ENCODE peak calls at places on chromosomes 12 and 14, in ten cellular contexts. E is GM06990; N is GM12878; L is Peyer's patch; R is BJ; O is fibroblast of pulmonary artery; S is coronary artery; Z is lower lobe of right lung; B is CD4-positive, alpha-beta T cell; F is MM.1S. T is an unnamed sample.

GRCh38 chr14:60654303-60654925 is 5.1 kb upstream of the SIX1 start:
- DNase-seq in E (no peak), N (no peak), L (no peak), R (peak), O (no peak), S (no peak), Z (no peak), B (no peak), F (no peak), T (no peak)

GRCh38 chr14:106044949-106045596 is 518.7 kb downstream of the TMEM121 start:
- DNase-seq in E (no peak), N (no peak), L (peak), R (no peak), O (no peak), S (no peak), Z (peak), B (peak), F (no peak), T (peak)

GRCh38 chr12:108914031-108914630 is 34.2 kb downstream of the DAO start:
- DNase-seq in E (no peak), N (no peak), L (no peak), R (no peak), O (peak), S (no peak), Z (no peak), B (no peak), F (no peak), T (no peak)

GRCh38 chr14:21092147-21093011 is 6.1 kb downstream of the ZNF219 start:
- DNase-seq in E (peak), N (no peak), L (peak), R (no peak), O (peak), S (no peak), Z (peak), B (peak), F (peak), T (peak)

GRCh38 chr12:6039894-6040601 is 84.4 kb downstream of the VWF start:
- DNase-seq in E (no peak), N (no peak), L (peak), R (no peak), O (peak), S (no peak), Z (no peak), B (peak), F (peak), T (peak)

GRCh38 chr12:19012965-19013364 is 116.6 kb upstream of the PLEKHA5 start:
- DNase-seq in E (no peak), N (no peak), L (no peak), R (no peak), O (no peak), S (no peak), Z (no peak), B (no peak), F (no peak), T (no peak)

GRCh38 chr12:67357726-67358125 is 88.6 kb downstream of the CAND1 start:
- DNase-seq in E (no peak), N (no peak), L (no peak), R (no peak), O (no peak), S (no peak), Z (no peak), B (no peak), F (no peak), T (no peak)

GRCh38 chr14:99125616-99126431 is 146.2 kb downstream of the BCL11B start:
- DNase-seq in E (no peak), N (no peak), L (no peak), R (no peak), O (no peak), S (no peak), Z (no peak), B (no peak), F (no peak), T (no peak)

GRCh38 chr14:94625353-94625635 is 13.1 kb downstream of the SERPINA3 start:
- DNase-seq in E (no peak), N (no peak), L (no peak), R (no peak), O (no peak), S (no peak), Z (no peak), B (no peak), F (no peak), T (no peak)

GRCh38 chr12:32681272-32681671 is 2.2 kb downstream of the DNM1L start:
- DNase-seq in E (no peak), N (no peak), L (no peak), R (no peak), O (no peak), S (no peak), Z (no peak), B (no peak), F (no peak), T (no peak)

GRCh38 chr12:102429755-102430154 is 50.6 kb downstream of the IGF1 start:
- DNase-seq in E (no peak), N (no peak), L (no peak), R (no peak), O (no peak), S (no peak), Z (no peak), B (no peak), F (no peak), T (no peak)

GRCh38 chr14:76762617-76763361 is 1.5 kb downstream of the VASH1 start:
- DNase-seq in E (no peak), N (no peak), L (peak), R (no peak), O (peak), S (peak), Z (no peak), B (no peak), F (no peak), T (no peak)

GRCh38 chr14:49545716-49546115 is 40.5 kb downstream of the RPS29 start:
- DNase-seq in E (no peak), N (no peak), L (no peak), R (no peak), O (no peak), S (no peak), Z (no peak), B (no peak), F (no peak), T (no peak)

GRCh38 chr14:51248041-51248987 is 8.3 kb downstream of the TMX1 start:
- DNase-seq in E (peak), N (peak), L (no peak), R (no peak), O (no peak), S (no peak), Z (no peak), B (no peak), F (no peak), T (no peak)

GRCh38 chr14:37901978-37902377 is 305.7 kb upstream of the SSTR1 start:
- DNase-seq in E (no peak), N (no peak), L (no peak), R (peak), O (no peak), S (no peak), Z (no peak), B (no peak), F (no peak), T (no peak)

GRCh38 chr12:122943196-122943595 is 23.1 kb downstream of the ABCB9 start:
- DNase-seq in E (no peak), N (no peak), L (no peak), R (no peak), O (peak), S (no peak), Z (no peak), B (no peak), F (no peak), T (no peak)

GRCh38 chr12:65171870-65172269 is 2.5 kb downstream of the LEMD3 start:
- DNase-seq in E (no peak), N (no peak), L (no peak), R (no peak), O (no peak), S (no peak), Z (no peak), B (no peak), F (peak), T (no peak)

GRCh38 chr12:86772688-86773087 is 516.5 kb upstream of the MGAT4C start:
- DNase-seq in E (no peak), N (no peak), L (no peak), R (no peak), O (no peak), S (no peak), Z (no peak), B (no peak), F (no peak), T (no peak)

GRCh38 chr14:58639842-58640484 is 2.2 kb downstream of the DACT1 start:
- DNase-seq in E (no peak), N (peak), L (no peak), R (peak), O (peak), S (no peak), Z (no peak), B (no peak), F (no peak), T (no peak)

GRCh38 chr14:30855345-30856037 is 18.9 kb upstream of the COCH start:
- DNase-seq in E (peak), N (no peak), L (no peak), R (no peak), O (no peak), S (no peak), Z (no peak), B (no peak), F (no peak), T (no peak)

GRCh38 chr12:14393736-14394135 is 28.3 kb downstream of the ATF7IP start:
- DNase-seq in E (no peak), N (no peak), L (no peak), R (no peak), O (peak), S (no peak), Z (no peak), B (no peak), F (no peak), T (no peak)

GRCh38 chr12:71170456-71170855 is 12.7 kb upstream of the TSPAN8 start:
- DNase-seq in E (no peak), N (no peak), L (no peak), R (no peak), O (no peak), S (no peak), Z (no peak), B (no peak), F (no peak), T (no peak)

GRCh38 chr14:47678993-47679392 is 3.6 kb upstream of the MDGA2 start:
- DNase-seq in E (no peak), N (no peak), L (no peak), R (no peak), O (no peak), S (no peak), Z (no peak), B (no peak), F (no peak), T (no peak)

GRCh38 chr12:130729344-130729743 is 13.2 kb upstream of the RIMBP2 start:
- DNase-seq in E (no peak), N (no peak), L (no peak), R (no peak), O (no peak), S (no peak), Z (no peak), B (no peak), F (no peak), T (no peak)

GRCh38 chr12:107622005-107622404 is 63.6 kb upstream of the PWP1 start:
- DNase-seq in E (no peak), N (no peak), L (no peak), R (no peak), O (peak), S (no peak), Z (no peak), B (no peak), F (no peak), T (no peak)
- TF ChIP-seq CTCF in E (peak), N (peak), L (peak), R (peak), O (peak), S (no peak), Z (peak), B (peak), F (peak), T (no peak)

GRCh38 chr12:132472386-132472785 is 17.6 kb upstream of the FBRSL1 start:
- DNase-seq in E (no peak), N (no peak), L (no peak), R (no peak), O (no peak), S (no peak), Z (no peak), B (no peak), F (no peak), T (no peak)
- TF ChIP-seq CTCF in E (no peak), N (no peak), L (no peak), R (no peak), O (no peak), S (no peak), Z (no peak), B (no peak), F (no peak), T (no peak)

DNA sequence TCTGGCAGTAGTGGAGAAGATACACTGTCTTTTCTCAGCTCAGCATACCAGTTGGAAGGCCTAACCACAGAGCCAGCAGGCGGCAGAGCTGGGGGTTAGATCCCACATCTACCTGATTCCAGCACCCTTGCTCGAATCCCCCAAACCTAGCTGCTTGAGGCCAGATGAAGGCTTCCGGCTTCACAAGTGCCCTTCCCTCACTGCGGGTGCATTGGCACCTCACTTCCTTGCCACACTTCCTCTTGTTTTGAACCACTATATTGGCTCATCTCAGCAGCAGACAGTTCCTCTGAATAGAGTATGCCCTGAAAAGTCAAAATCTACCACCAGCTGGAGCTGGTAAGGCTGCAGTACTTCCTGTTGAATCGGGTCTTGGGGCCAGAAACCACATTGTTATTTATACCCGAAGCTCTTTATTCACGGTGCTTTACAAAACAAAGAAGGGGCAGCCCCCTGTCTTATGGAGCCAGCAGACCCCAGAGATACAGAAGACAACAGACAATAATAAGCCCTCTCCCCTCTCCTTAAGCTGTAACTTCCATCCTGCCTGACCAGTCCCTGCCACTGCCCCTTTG is 233.7 kb downstream of the EFCAB11 start:
- DNase-seq in E (peak), N (peak), L (peak), R (no peak), O (no peak), S (no peak), Z (peak), B (peak), F (peak), T (peak)
- TF ChIP-seq CTCF in E (no peak), N (no peak), L (no peak), R (no peak), O (no peak), S (no peak), Z (no peak), B (no peak), F (peak), T (no peak)

DNA sequence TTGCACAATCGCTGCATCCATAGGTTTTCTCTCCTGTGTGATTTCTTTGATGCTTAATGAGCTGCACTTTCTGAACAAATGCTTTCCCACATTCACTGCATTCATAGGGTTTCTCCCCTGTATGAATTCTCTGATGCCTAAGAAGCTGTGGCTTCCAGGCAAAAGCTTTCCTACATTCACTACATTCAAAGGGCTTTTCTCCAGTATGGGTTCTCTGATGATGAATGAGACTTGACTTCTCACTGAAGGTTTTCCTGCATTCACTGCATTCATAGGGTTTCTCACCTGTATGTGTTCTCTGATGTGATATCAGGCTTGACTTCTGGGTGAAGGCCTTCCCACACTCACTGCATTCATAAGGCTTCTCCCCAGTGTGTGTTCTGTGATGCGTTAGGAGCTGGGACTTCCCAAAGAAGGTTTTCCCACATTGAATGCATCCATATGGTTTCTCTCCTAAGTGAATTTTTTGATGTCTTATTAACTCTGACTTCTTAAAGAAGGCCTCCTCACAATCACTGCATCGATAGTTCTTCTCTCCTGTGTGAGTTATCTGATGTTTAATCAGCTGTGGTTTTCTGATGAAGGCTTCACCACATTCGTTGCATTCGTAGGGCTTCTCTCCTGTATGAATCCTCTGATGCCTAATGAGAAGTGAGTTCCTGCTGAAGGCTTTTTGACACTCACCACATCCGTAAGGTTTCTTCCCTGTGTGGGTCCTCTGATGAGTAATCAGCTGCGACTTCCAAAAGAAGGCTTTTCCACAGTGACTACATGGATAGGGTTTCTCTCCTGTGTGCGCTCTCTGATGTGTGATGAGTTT is 30.3 kb downstream of the ZNF605 start:
- DNase-seq in E (no peak), N (no peak), L (no peak), R (no peak), O (no peak), S (no peak), Z (no peak), B (no peak), F (no peak), T (no peak)
- TF ChIP-seq CTCF in E (no peak), N (no peak), L (no peak), R (no peak), O (no peak), S (no peak), Z (no peak), B (no peak), F (no peak), T (no peak)

GRCh38 chr12:89040146-89040964 is 311.9 kb downstream of the DUSP6 start:
- DNase-seq in E (peak), N (no peak), L (peak), R (no peak), O (peak), S (no peak), Z (peak), B (peak), F (peak), T (no peak)
- TF ChIP-seq CTCF in E (no peak), N (peak), L (peak), R (no peak), O (no peak), S (no peak), Z (no peak), B (peak), F (peak), T (no peak)

GRCh38 chr12:10247659-10248058 is 35.0 kb downstream of the GABARAPL1 start:
- DNase-seq in E (no peak), N (no peak), L (no peak), R (no peak), O (no peak), S (no peak), Z (no peak), B (no peak), F (no peak), T (no peak)

GRCh38 chr12:10251669-10252068 is 39.0 kb downstream of the GABARAPL1 start:
- DNase-seq in E (no peak), N (no peak), L (no peak), R (no peak), O (no peak), S (no peak), Z (no peak), B (no peak), F (no peak), T (no peak)

GRCh38 chr12:10243803-10244520 is 31.3 kb downstream of the GABARAPL1 start:
- DNase-seq in E (peak), N (peak), L (no peak), R (no peak), O (no peak), S (no peak), Z (no peak), B (no peak), F (peak), T (no peak)

GRCh38 chr12:10252201-10252600 is 39.5 kb downstream of the GABARAPL1 start:
- DNase-seq in E (no peak), N (no peak), L (no peak), R (no peak), O (no peak), S (no peak), Z (no peak), B (no peak), F (no peak), T (no peak)

DNA sequence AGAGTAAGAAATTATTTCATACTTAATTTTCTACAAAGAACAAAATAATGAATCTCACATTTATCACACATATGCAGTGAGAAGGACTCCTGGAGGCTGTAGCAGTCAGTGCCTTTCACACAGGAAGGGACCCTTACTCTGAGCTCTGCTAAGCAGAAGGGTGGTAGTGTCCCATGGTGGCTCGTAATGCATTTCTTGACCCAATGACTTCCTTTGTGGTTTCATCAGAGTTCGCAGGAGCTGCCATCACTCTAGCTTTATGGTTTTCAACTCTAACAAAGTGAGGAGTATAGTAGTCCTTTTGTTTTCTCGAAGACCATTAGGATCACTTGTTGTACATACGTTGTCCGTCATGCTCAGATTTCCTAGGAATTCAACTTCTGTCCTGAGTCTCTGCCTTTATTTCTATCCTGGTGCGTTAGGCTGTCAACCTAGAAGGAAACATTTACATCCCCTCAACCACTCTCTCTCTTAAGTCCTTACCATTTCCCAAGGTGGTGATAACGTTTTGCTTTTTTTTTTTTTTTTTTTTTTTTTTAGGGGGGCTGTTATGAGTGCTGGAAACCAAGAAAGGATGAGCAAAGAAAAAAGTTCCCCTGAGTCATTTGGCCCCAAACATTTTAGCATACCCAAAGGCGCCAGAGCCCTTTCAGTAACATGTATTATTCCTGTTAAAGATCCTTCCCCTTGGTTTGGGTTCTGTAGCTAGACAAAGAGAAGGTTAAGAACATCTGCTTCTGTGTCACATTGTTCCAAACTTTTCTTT is 37.2 kb downstream of the GABARAPL1 start:
- DNase-seq in E (no peak), N (no peak), L (no peak), R (no peak), O (no peak), S (no peak), Z (no peak), B (no peak), F (no peak), T (no peak)
- TF ChIP-seq CTCF in E (no peak), N (no peak), L (no peak), R (no peak), O (no peak), S (no peak), Z (no peak), B (no peak), F (no peak), T (no peak)

GRCh38 chr14:53957739-53958138 is 1.1 kb upstream of the BMP4 start:
- DNase-seq in E (no peak), N (no peak), L (no peak), R (no peak), O (no peak), S (no peak), Z (no peak), B (no peak), F (no peak), T (no peak)
- TF ChIP-seq CTCF in E (no peak), N (no peak), L (no peak), R (no peak), O (no peak), S (no peak), Z (no peak), B (no peak), F (no peak), T (no peak)

T was measured in activated B cell treated with CpG ODN at 0.5 μM for 24 hours.